ENCODE peak calls at places on chromosome 5, in eight cellular contexts. N, F, H, Z, Y, S, U and A are unnamed samples.

GRCh38 chr5:80569961-80570786 is at the start of gene ANKRD34B:
- DNase-seq in U (peak; percentile 26), Z (no peak), S (no peak), F (no peak), H (no peak), Y (peak; percentile 79), N (no peak), A (peak; percentile 86)

GRCh38 chr5:92472981-92473566 is 1090.0 kb upstream of the ARRDC3 start:
- DNase-seq in Z (no peak), Y (no peak), S (no peak), U (no peak), H (no peak), F (no peak), N (no peak), A (no peak)

GRCh38 chr5:1374680-1375055 is 29.8 kb upstream of the CLPTM1L start:
- DNase-seq in S (no peak), U (no peak), H (no peak), F (no peak), Y (no peak), Z (no peak), N (no peak), A (peak; percentile 69)

GRCh38 chr5:39177629-39177959 is 41.8 kb downstream of the FYB1 start:
- DNase-seq in Z (no peak), S (peak; percentile 45), N (no peak), Y (no peak), F (no peak), U (no peak), H (no peak), A (no peak)

GRCh38 chr5:170752257-170753215 is 31.0 kb upstream of the GABRP start:
- DNase-seq in Y (peak; percentile 40), S (no peak), H (peak; percentile 15), N (no peak), F (no peak), U (no peak), Z (no peak), A (no peak)

GRCh38 chr5:9363026-9363793 is 182.7 kb downstream of the SEMA5A start:
- DNase-seq in F (no peak), H (no peak), U (no peak), Y (peak; percentile 11), N (no peak), Z (no peak), S (no peak), A (no peak)

GRCh38 chr5:22591461-22591860 is 261.7 kb downstream of the CDH12 start:
- DNase-seq in Y (no peak), H (no peak), Z (no peak), U (no peak), F (no peak), N (no peak), S (no peak), A (no peak)

GRCh38 chr5:149134778-149135169 is 6.5 kb upstream of the ABLIM3 start:
- DNase-seq in U (no peak), S (no peak), F (no peak), N (no peak), H (no peak), Z (no peak), Y (no peak), A (no peak)

GRCh38 chr5:67012241-67012640 is 184.4 kb downstream of the CD180 start:
- DNase-seq in H (no peak), U (no peak), Y (no peak), F (no peak), N (no peak), S (no peak), Z (no peak), A (no peak)
- TF ChIP-seq POLR2AphosphoS5 in H (no peak), U (no peak), Y (no peak), F (peak; percentile 31), N (no peak), S (no peak), Z (no peak), A (no peak)

GRCh38 chr5:10432059-10433008 is 9.3 kb upstream of the ROPN1L start:
- DNase-seq in Y (no peak), U (no peak), Z (no peak), N (no peak), F (no peak), H (no peak), S (no peak), A (no peak)
- H3K27ac ChIP-seq in Y (no peak overlapping the region), U (no peak overlapping the region), Z (no peak overlapping the region), N (no peak overlapping the region), F (no peak overlapping the region), H (no peak overlapping the region), S (no peak overlapping the region), A (no peak overlapping the region)

DNA sequence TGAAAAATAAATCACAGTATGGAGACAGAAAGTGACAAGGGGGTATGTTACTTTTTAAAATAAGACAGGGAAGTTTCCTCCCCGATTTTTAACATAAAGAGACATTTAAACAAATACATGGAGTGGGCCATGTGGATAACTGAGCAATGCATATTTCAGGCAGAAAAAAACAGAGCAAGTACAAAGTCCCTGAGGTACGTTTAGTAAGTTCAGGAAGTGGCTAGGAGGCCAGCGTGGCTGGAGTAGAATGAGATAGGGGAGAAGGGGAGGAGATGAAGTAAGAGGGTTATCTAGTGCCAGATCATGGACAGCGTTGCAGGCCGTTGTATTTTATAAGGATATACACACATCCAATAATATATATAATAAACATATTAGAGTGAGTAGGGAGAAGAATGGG is 84.2 kb upstream of the ELL2 start:
- DNase-seq in H (no peak), U (no peak), S (no peak), N (no peak), Z (no peak), Y (no peak), F (no peak), A (no peak)
- H3K4me1 ChIP-seq in H (no peaks in the 10 kb centered on the region), U (no peaks in the 10 kb centered on the region), S (peaks cover 3% of the 10 kb centered on the region), N (peaks cover 10% of the 10 kb centered on the region), Z (no peaks in the 10 kb centered on the region), Y (peaks cover 16% of the 10 kb centered on the region), F (no peaks in the 10 kb centered on the region), A (no peaks in the 10 kb centered on the region)

DNA sequence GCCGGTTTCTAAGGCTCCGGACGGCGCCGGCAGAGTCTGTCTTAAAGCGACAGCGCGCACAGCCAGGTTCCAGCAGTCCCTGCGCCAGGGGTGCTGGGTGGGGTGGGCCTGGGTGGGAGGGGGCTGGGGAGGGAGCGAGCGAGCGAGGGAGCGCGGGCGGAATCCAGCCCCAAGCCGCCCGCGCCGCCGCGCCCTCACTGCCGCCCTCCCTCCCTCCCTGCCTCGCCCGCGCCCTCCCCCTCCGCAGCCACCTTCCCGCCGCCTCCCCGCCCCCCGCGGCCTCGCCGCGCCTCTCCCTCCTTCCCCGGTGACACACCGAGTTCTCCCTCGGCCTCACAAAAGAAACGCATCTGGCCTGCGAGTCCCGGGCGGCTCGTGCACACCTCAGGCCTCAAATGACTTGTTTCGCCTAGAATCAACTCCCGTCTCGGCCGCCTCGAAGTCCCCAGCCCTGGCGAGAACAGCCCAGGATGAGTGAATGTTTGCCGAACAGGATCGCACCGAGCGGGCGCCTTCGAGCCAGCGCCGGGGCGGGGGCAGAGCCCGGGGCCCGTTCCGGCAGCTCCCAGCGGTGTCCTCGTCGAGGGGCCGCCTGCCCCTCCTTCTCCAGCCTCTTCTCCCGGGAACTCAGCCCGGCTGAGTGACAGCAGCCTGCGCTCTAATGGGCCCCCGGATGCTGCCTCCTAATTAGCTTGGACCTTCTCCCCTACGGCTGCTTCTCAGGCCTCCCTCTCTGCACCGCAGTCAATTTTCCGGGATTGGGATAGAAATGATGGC is at the start of gene PITX1:
- DNase-seq in N (no peak), H (peak; percentile 65), F (no peak), S (peak; percentile 96), Y (peak; percentile 70), U (no peak), Z (peak; percentile 33), A (no peak)
- TF ChIP-seq POLR2AphosphoS5 in N (no peak), H (no peak), F (no peak), S (peak; percentile 55), Y (no peak), U (no peak), Z (no peak), A (no peak)

GRCh38 chr5:169300468-169301385 is at the start of gene SLIT3:
- DNase-seq in Y (peak; percentile 90), N (peak; percentile 89), F (no peak), S (peak; percentile 12), Z (no peak), H (peak; percentile 50), U (no peak), A (peak; percentile 78)
- H3K27ac ChIP-seq in Y (peak within 1 kb of the TSS; percentile 46), N (peak within 1 kb of the TSS; percentile 78), F (peak within 1 kb of the TSS; percentile 73), S (no peak within 1 kb of the TSS), Z (no peak within 1 kb of the TSS), H (peak within 1 kb of the TSS; percentile 76), U (peak within 1 kb of the TSS; percentile 80), A (no peak within 1 kb of the TSS)